ENCODE peak calls at places on chromosomes 3 and 15, in eight cellular contexts. W, I, A, Z, O, F, G and E are unnamed samples.
A peak's percentile ranks its signal among the peaks of the same experiment; 100 is the strongest.

GRCh38 chr3:177201707-177202397 is 4.6 kb upstream of the TBL1XR1 start:
- DNase-seq in W (no peak), I (peak; percentile 70), A (no peak), Z (no peak), O (no peak), F (peak; percentile 60), G (no peak), E (peak; percentile 94)

GRCh38 chr15:78272776-78273175 is 8.4 kb downstream of the DNAJA4 start:
- DNase-seq in W (no peak), I (no peak), A (no peak), Z (no peak), O (no peak), F (no peak), G (no peak), E (no peak)

GRCh38 chr3:196942915-196943277 is 568 bp upstream of the NCBP2 start:
- DNase-seq in W (no peak), I (peak; percentile 30), A (no peak), Z (peak; percentile 12), O (no peak), F (no peak), G (peak; percentile 26), E (peak; percentile 52)

GRCh38 chr3:139797724-139798343 is 120.1 kb upstream of the NMNAT3 start:
- DNase-seq in W (peak; percentile 47), I (peak; percentile 17), A (no peak), Z (peak; percentile 28), O (peak; percentile 25), F (no peak), G (peak; percentile 74), E (peak; percentile 6)

GRCh38 chr3:172138031-172138538 is 98.7 kb downstream of the FNDC3B start:
- DNase-seq in W (peak; percentile 73), I (peak; percentile 65), A (no peak), Z (no peak), O (no peak), F (no peak), G (no peak), E (no peak)

GRCh38 chr3:66986406-66986805 is 11.7 kb upstream of the KBTBD8 start:
- DNase-seq in W (no peak), I (no peak), A (no peak), Z (no peak), O (no peak), F (no peak), G (no peak), E (no peak)

GRCh38 chr15:55685292-55685691 is 57.7 kb downstream of the PRTG start:
- DNase-seq in W (peak; percentile 75), I (no peak), A (no peak), Z (peak; percentile 66), O (no peak), F (peak; percentile 18), G (no peak), E (peak; percentile 65)

GRCh38 chr15:64760056-64760455 is 15.3 kb downstream of the RBPMS2 start:
- DNase-seq in W (no peak), I (no peak), A (no peak), Z (no peak), O (no peak), F (no peak), G (no peak), E (no peak)

GRCh38 chr3:141067559-141067958 is 16.4 kb downstream of the SPSB4 start:
- DNase-seq in W (no peak), I (no peak), A (no peak), Z (no peak), O (no peak), F (no peak), G (no peak), E (no peak)

GRCh38 chr3:88061749-88062148 is 2.7 kb downstream of the ZNF654 start:
- DNase-seq in W (peak; percentile 20), I (peak; percentile 36), A (no peak), Z (no peak), O (no peak), F (no peak), G (no peak), E (no peak)

GRCh38 chr3:192364296-192364695 is 363.0 kb downstream of the FGF12 start:
- DNase-seq in W (no peak), I (no peak), A (no peak), Z (no peak), O (no peak), F (no peak), G (no peak), E (no peak)

GRCh38 chr3:126212629-126213375 is 32.4 kb upstream of the ALDH1L1 start:
- DNase-seq in W (peak; percentile 31), I (peak; percentile 24), A (peak; percentile 34), Z (peak; percentile 51), O (peak; percentile 67), F (no peak), G (peak; percentile 88), E (no peak)

GRCh38 chr15:68051109-68051508 is 3.0 kb upstream of the PIAS1 start:
- DNase-seq in W (no peak), I (no peak), A (no peak), Z (no peak), O (no peak), F (no peak), G (no peak), E (peak; percentile 15)

GRCh38 chr3:1960506-1960905 is 138.2 kb upstream of the CNTN4 start:
- DNase-seq in W (no peak), I (no peak), A (no peak), Z (no peak), O (no peak), F (no peak), G (no peak), E (no peak)

GRCh38 chr3:51945031-51945840 is 3.1 kb downstream of the PARP3 start:
- DNase-seq in W (no peak), I (no peak), A (no peak), Z (no peak), O (no peak), F (no peak), G (no peak), E (no peak)

GRCh38 chr15:96343529-96344072 is 13.1 kb downstream of the NR2F2 start:
- DNase-seq in W (no peak), I (no peak), A (no peak), Z (no peak), O (no peak), F (no peak), G (peak; percentile 51), E (no peak)

GRCh38 chr3:173826901-173827609 is 429.5 kb downstream of the NLGN1 start:
- DNase-seq in W (peak; percentile 39), I (no peak), A (no peak), Z (peak; percentile 46), O (no peak), F (peak; percentile 10), G (no peak), E (no peak)

GRCh38 chr15:42275780-42276395 is 2.7 kb upstream of the TMEM87A start:
- DNase-seq in W (no peak), I (no peak), A (no peak), Z (no peak), O (no peak), F (no peak), G (peak; percentile 5), E (no peak)

GRCh38 chr15:51936119-51936478 is 35.5 kb downstream of the LEO1 start:
- DNase-seq in W (no peak), I (no peak), A (no peak), Z (no peak), O (no peak), F (no peak), G (peak; percentile 51), E (peak; percentile 12)

GRCh38 chr3:66401578-66402382 is 99.0 kb downstream of the LRIG1 start:
- DNase-seq in W (no peak), I (no peak), A (no peak), Z (no peak), O (no peak), F (no peak), G (no peak), E (no peak)

GRCh38 chr3:176310641-176311040 is 886.6 kb downstream of the TBL1XR1 start:
- DNase-seq in W (no peak), I (no peak), A (no peak), Z (no peak), O (no peak), F (no peak), G (no peak), E (no peak)

GRCh38 chr15:79816565-79816964 is 80.2 kb downstream of the MTHFS start:
- DNase-seq in W (no peak), I (no peak), A (no peak), Z (no peak), O (no peak), F (no peak), G (no peak), E (no peak)

GRCh38 chr15:34233614-34234013 is 8.8 kb downstream of the EMC4 start:
- DNase-seq in W (no peak), I (peak; percentile 49), A (no peak), Z (no peak), O (no peak), F (no peak), G (no peak), E (no peak)

GRCh38 chr3:197427013-197427412 is 128.6 kb upstream of the DLG1 start:
- DNase-seq in W (no peak), I (no peak), A (no peak), Z (no peak), O (no peak), F (no peak), G (no peak), E (no peak)

GRCh38 chr3:38001456-38002081 is 11.0 kb downstream of the VILL start:
- DNase-seq in W (no peak), I (no peak), A (peak; percentile 18), Z (no peak), O (no peak), F (no peak), G (peak; percentile 71), E (no peak)
- TF ChIP-seq CTCF in W (no peak), I (peak; percentile 26), A (no peak), Z (peak; percentile 2), O (peak; percentile 5), F (no peak), G (peak; percentile 46), E (peak; percentile 8)

DNA sequence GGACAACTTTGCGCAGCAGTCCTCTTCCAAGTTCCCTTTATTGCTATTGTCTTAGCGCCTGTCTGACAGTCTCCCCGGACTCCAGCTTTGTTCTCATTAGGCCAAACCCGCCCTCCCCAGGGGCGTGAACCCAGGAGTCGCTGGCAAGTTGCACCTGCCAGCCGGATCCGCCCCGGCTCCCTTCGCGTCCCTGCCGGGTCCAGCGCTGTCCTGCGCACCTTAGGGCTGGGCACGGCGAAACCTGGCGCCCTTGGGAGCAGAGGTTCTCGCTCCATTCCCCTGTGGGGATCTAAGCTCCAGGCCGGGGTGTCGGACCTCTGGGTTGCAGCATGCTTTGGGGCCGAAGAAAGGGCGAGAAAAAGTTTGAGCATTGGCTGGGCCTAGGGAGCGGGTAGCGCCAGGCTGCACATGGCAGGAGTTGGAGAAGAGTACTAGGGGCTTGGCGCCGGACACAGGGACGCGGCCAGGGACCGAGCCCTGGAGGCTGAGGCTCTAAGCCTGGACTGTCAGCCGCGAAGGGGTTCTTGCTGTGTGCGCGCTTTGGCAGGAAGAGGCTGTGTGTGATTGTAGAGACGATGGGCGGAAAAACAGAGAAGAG is 335.1 kb upstream of the THRB start:
- DNase-seq in W (no peak), I (no peak), A (no peak), Z (no peak), O (peak; percentile 11), F (no peak), G (peak; percentile 56), E (no peak)
- H3K4me3 ChIP-seq in W (no peak overlapping the region), I (peak overlapping the region; percentile 20), A (peak overlapping the region; percentile 35), Z (peak overlapping the region; percentile 17), O (peak overlapping the region; percentile 49), F (peak overlapping the region; percentile 14), G (peak overlapping the region; percentile 85), E (no peak overlapping the region)

GRCh38 chr3:33915796-33916589 is 117.6 kb downstream of the PDCD6IP start:
- DNase-seq in W (peak; percentile 52), I (peak; percentile 60), A (no peak), Z (peak; percentile 24), O (peak; percentile 16), F (no peak), G (peak; percentile 47), E (peak; percentile 66)
- TF ChIP-seq CTCF in W (peak; percentile 48), I (no peak), A (no peak), Z (peak; percentile 30), O (peak; percentile 35), F (peak; percentile 40), G (peak; percentile 50), E (peak; percentile 47)

GRCh38 chr15:47876986-47877385 is 159.7 kb downstream of the SEMA6D start:
- DNase-seq in W (no peak), I (no peak), A (no peak), Z (no peak), O (no peak), F (no peak), G (no peak), E (no peak)
- H3K4me3 ChIP-seq in W (no peak overlapping the region), I (no peak overlapping the region), A (no peak overlapping the region), Z (no peak overlapping the region), O (no peak overlapping the region), F (no peak overlapping the region), G (no peak overlapping the region), E (no peak overlapping the region)